ENCODE peak calls at places on chromosomes 2 and 18, in seven cellular contexts. One of them, this sample, is unnamed.

GRCh38 chr2:8545676-8546318 is 136.1 kb upstream of the ID2 start:
- DNase-seq in GM23338: no peak
- DNase-seq in adrenal gland: no peak
- DNase-seq in lower lobe of right lung: no peak
- DNase-seq in prostate gland: no peak
- DNase-seq in bronchial epithelial cell: no peak
- DNase-seq in neural progenitor cell: no peak
- DNase-seq in this sample: no peak

GRCh38 chr2:28622101-28622499 is 126.2 kb downstream of the PLB1 start:
- DNase-seq in prostate gland: no peak
- DNase-seq in neural progenitor cell: no peak
- DNase-seq in bronchial epithelial cell: no peak
- DNase-seq in adrenal gland: no peak
- DNase-seq in lower lobe of right lung: no peak
- DNase-seq in GM23338: no peak
- DNase-seq in this sample: no peak

GRCh38 chr2:62343636-62344349 is 147.9 kb downstream of the B3GNT2 start:
- DNase-seq in lower lobe of right lung: no peak
- DNase-seq in bronchial epithelial cell: peak; percentile 17
- DNase-seq in GM23338: no peak
- DNase-seq in adrenal gland: no peak
- DNase-seq in prostate gland: no peak
- DNase-seq in neural progenitor cell: no peak
- DNase-seq in this sample: no peak

GRCh38 chr2:36450466-36451196 is 95.1 kb downstream of the CRIM1 start:
- DNase-seq in GM23338: no peak
- DNase-seq in neural progenitor cell: no peak
- DNase-seq in prostate gland: no peak
- DNase-seq in lower lobe of right lung: no peak
- DNase-seq in adrenal gland: no peak
- DNase-seq in bronchial epithelial cell: peak; percentile 60
- DNase-seq in this sample: no peak

GRCh38 chr2:46999857-47000678 is 84.5 kb upstream of the MCFD2 start:
- DNase-seq in bronchial epithelial cell: no peak
- DNase-seq in neural progenitor cell: no peak
- DNase-seq in GM23338: no peak
- DNase-seq in lower lobe of right lung: no peak
- DNase-seq in prostate gland: no peak
- DNase-seq in adrenal gland: peak; percentile 56
- DNase-seq in this sample: no peak

GRCh38 chr2:238130111-238130695 is 8.3 kb upstream of the KLHL30 start:
- DNase-seq in adrenal gland: no peak
- DNase-seq in GM23338: no peak
- DNase-seq in prostate gland: no peak
- DNase-seq in bronchial epithelial cell: no peak
- DNase-seq in lower lobe of right lung: peak; percentile 41
- DNase-seq in neural progenitor cell: no peak
- DNase-seq in this sample: no peak

GRCh38 chr2:694174-694573 is 17.0 kb upstream of the TMEM18 start:
- DNase-seq in prostate gland: no peak
- DNase-seq in bronchial epithelial cell: no peak
- DNase-seq in adrenal gland: no peak
- DNase-seq in GM23338: no peak
- DNase-seq in neural progenitor cell: no peak
- DNase-seq in lower lobe of right lung: no peak
- DNase-seq in this sample: no peak

GRCh38 chr2:7083580-7084509 is 166.6 kb downstream of the RNF144A start:
- DNase-seq in GM23338: peak; percentile 81
- DNase-seq in neural progenitor cell: peak; percentile 60
- DNase-seq in prostate gland: no peak
- DNase-seq in adrenal gland: no peak
- DNase-seq in bronchial epithelial cell: peak; percentile 12
- DNase-seq in lower lobe of right lung: no peak
- DNase-seq in this sample: peak; percentile 46

GRCh38 chr2:124566518-124566970 is 541.5 kb downstream of the CNTNAP5 start:
- DNase-seq in prostate gland: no peak
- DNase-seq in adrenal gland: no peak
- DNase-seq in GM23338: no peak
- DNase-seq in bronchial epithelial cell: no peak
- DNase-seq in lower lobe of right lung: no peak
- DNase-seq in neural progenitor cell: no peak
- DNase-seq in this sample: no peak

GRCh38 chr18:5997361-5997760 is 102.0 kb upstream of the TMEM200C start:
- DNase-seq in neural progenitor cell: no peak
- DNase-seq in lower lobe of right lung: no peak
- DNase-seq in adrenal gland: no peak
- DNase-seq in bronchial epithelial cell: no peak
- DNase-seq in prostate gland: no peak
- DNase-seq in GM23338: peak; percentile 14
- DNase-seq in this sample: no peak

GRCh38 chr2:232420463-232421188 is 14.0 kb downstream of the ALPG start:
- DNase-seq in GM23338: peak; percentile 77
- DNase-seq in adrenal gland: peak; percentile 14
- DNase-seq in neural progenitor cell: peak; percentile 85
- DNase-seq in lower lobe of right lung: peak; percentile 58
- DNase-seq in bronchial epithelial cell: peak; percentile 3
- DNase-seq in prostate gland: peak; percentile 43
- DNase-seq in this sample: no peak

GRCh38 chr18:62942578-62942977 is 227.2 kb downstream of the PHLPP1 start:
- DNase-seq in adrenal gland: no peak
- DNase-seq in lower lobe of right lung: no peak
- DNase-seq in neural progenitor cell: no peak
- DNase-seq in bronchial epithelial cell: peak; percentile 93
- DNase-seq in GM23338: no peak
- DNase-seq in prostate gland: no peak
- DNase-seq in this sample: no peak

GRCh38 chr18:56052202-56052601 is 464.2 kb upstream of the TCF4 start:
- DNase-seq in lower lobe of right lung: no peak
- DNase-seq in neural progenitor cell: no peak
- DNase-seq in prostate gland: no peak
- DNase-seq in adrenal gland: no peak
- DNase-seq in bronchial epithelial cell: no peak
- DNase-seq in GM23338: no peak
- DNase-seq in this sample: no peak

GRCh38 chr2:68423966-68424650 is 43.0 kb downstream of the FBXO48 start:
- DNase-seq in adrenal gland: no peak
- DNase-seq in prostate gland: no peak
- DNase-seq in neural progenitor cell: no peak
- DNase-seq in GM23338: no peak
- DNase-seq in bronchial epithelial cell: peak; percentile 15
- DNase-seq in lower lobe of right lung: no peak
- DNase-seq in this sample: no peak

GRCh38 chr2:144553379-144553778 is 33.5 kb upstream of the ZEB2 start:
- DNase-seq in GM23338: no peak
- DNase-seq in prostate gland: no peak
- DNase-seq in lower lobe of right lung: no peak
- DNase-seq in neural progenitor cell: no peak
- DNase-seq in adrenal gland: no peak
- DNase-seq in bronchial epithelial cell: peak; percentile 97
- DNase-seq in this sample: no peak

GRCh38 chr2:127423476-127423840 is 5.2 kb downstream of the PROC start:
- DNase-seq in adrenal gland: no peak
- DNase-seq in lower lobe of right lung: no peak
- DNase-seq in GM23338: peak; percentile 53
- DNase-seq in bronchial epithelial cell: peak; percentile 51
- DNase-seq in neural progenitor cell: no peak
- DNase-seq in prostate gland: no peak
- DNase-seq in this sample: peak; percentile 81

GRCh38 chr2:149021271-149021719 is 17.2 kb upstream of the LYPD6B start:
- DNase-seq in prostate gland: no peak
- DNase-seq in adrenal gland: no peak
- DNase-seq in neural progenitor cell: no peak
- DNase-seq in bronchial epithelial cell: no peak
- DNase-seq in lower lobe of right lung: no peak
- DNase-seq in GM23338: no peak
- DNase-seq in this sample: no peak

GRCh38 chr2:10279472-10279870 is 23.2 kb upstream of the HPCAL1 start:
- DNase-seq in bronchial epithelial cell: no peak
- DNase-seq in neural progenitor cell: no peak
- DNase-seq in lower lobe of right lung: no peak
- DNase-seq in GM23338: no peak
- DNase-seq in adrenal gland: no peak
- DNase-seq in prostate gland: no peak
- DNase-seq in this sample: peak; percentile 27

GRCh38 chr2:172555522-172556283 is at the start of gene PDK1:
- DNase-seq in adrenal gland: peak; percentile 95
- DNase-seq in bronchial epithelial cell: peak; percentile 74
- DNase-seq in lower lobe of right lung: peak; percentile 93
- DNase-seq in GM23338: peak; percentile 88
- DNase-seq in neural progenitor cell: peak; percentile 93
- DNase-seq in prostate gland: peak; percentile 91
- DNase-seq in this sample: peak; percentile 98

GRCh38 chr2:172555272-172555521 is 693 bp upstream of the PDK1 start:
- DNase-seq in prostate gland: no peak
- DNase-seq in neural progenitor cell: no peak
- DNase-seq in adrenal gland: no peak
- DNase-seq in GM23338: no peak
- DNase-seq in bronchial epithelial cell: no peak
- DNase-seq in lower lobe of right lung: no peak
- DNase-seq in this sample: no peak

GRCh38 chr2:172552547-172553291 is 3.2 kb upstream of the PDK1 start:
- DNase-seq in GM23338: no peak
- DNase-seq in lower lobe of right lung: no peak
- DNase-seq in prostate gland: no peak
- DNase-seq in neural progenitor cell: no peak
- DNase-seq in bronchial epithelial cell: peak; percentile 71
- DNase-seq in adrenal gland: no peak
- DNase-seq in this sample: no peak

GRCh38 chr2:172556284-172557033 is 569 bp downstream of the PDK1 start:
- DNase-seq in bronchial epithelial cell: peak; percentile 62
- DNase-seq in prostate gland: peak; percentile 45
- DNase-seq in adrenal gland: peak; percentile 59
- DNase-seq in neural progenitor cell: peak; percentile 82
- DNase-seq in GM23338: peak; percentile 94
- DNase-seq in lower lobe of right lung: peak; percentile 82
- DNase-seq in this sample: peak; percentile 89

DNA sequence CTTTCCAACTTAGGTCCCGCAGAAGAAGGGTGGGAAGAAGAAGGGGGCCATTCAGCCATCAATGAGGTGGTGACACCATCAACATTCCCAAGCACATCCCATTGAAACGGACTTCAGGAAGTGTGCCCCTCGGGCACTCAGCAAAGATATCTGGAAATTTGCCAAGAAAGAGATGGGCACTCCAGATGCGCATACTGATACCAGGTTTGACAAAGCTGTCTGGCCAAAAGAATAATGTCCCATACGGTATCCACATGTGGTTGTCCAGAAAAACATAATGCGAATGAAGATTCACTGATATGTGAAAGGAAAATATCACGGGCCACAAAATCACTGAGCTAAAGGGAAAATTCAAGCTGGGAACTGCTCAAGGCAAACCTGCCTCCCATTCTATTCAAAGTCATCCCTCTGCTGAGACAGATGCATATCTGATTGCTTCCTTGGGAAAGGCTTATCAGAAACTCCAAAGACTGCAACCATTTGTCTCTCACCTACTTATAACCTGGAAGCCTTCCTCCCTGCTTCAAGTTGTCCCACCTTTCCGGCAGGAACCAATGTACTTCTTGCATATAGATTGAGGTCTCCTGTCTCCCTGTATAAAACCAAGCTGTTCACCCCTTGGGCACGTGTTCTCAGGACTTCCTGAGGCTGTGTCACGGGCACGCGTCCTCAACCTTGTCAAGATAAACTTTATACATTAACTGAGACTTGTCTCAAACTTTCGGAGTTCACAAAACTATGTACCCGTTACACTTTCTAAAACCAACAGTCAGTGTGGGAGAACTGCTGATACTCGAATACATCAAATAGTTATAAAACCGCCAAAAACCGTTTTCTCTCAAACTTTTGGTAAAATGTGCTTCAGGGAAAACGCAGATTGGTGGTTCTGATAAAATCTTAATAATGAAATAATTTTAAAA is 1.3 kb upstream of the PDK1 start:
- DNase-seq in bronchial epithelial cell: peak; percentile 25
- DNase-seq in GM23338: no peak
- DNase-seq in adrenal gland: peak; percentile 43
- DNase-seq in lower lobe of right lung: no peak
- DNase-seq in neural progenitor cell: no peak
- DNase-seq in prostate gland: no peak
- DNase-seq in this sample: no peak
- H3K4me3 ChIP-seq in bronchial epithelial cell: peak overlapping the region; percentile 86
- H3K4me3 ChIP-seq in GM23338: peak overlapping the region; percentile 82
- H3K4me3 ChIP-seq in adrenal gland: peak overlapping the region; percentile 92
- H3K4me3 ChIP-seq in lower lobe of right lung: peak overlapping the region; percentile 87
- H3K4me3 ChIP-seq in neural progenitor cell: peak overlapping the region; percentile 69
- H3K4me3 ChIP-seq in prostate gland: peak overlapping the region; percentile 71
- H3K4me3 ChIP-seq in this sample: peak overlapping the region; percentile 90

GRCh38 chr2:181900007-181900651 is 8.6 kb downstream of the ITPRID2 start:
- DNase-seq in adrenal gland: no peak
- DNase-seq in prostate gland: no peak
- DNase-seq in lower lobe of right lung: no peak
- DNase-seq in GM23338: no peak
- DNase-seq in neural progenitor cell: no peak
- DNase-seq in bronchial epithelial cell: no peak
- DNase-seq in this sample: no peak

GRCh38 chr2:181902625-181903024 is 11.1 kb downstream of the ITPRID2 start:
- DNase-seq in GM23338: no peak
- DNase-seq in adrenal gland: no peak
- DNase-seq in neural progenitor cell: no peak
- DNase-seq in lower lobe of right lung: no peak
- DNase-seq in bronchial epithelial cell: no peak
- DNase-seq in prostate gland: no peak
- DNase-seq in this sample: no peak

GRCh38 chr2:181907005-181907549 is 15.5 kb downstream of the ITPRID2 start:
- DNase-seq in adrenal gland: no peak
- DNase-seq in GM23338: no peak
- DNase-seq in lower lobe of right lung: no peak
- DNase-seq in neural progenitor cell: no peak
- DNase-seq in bronchial epithelial cell: no peak
- DNase-seq in prostate gland: no peak
- DNase-seq in this sample: no peak

GRCh38 chr2:181907635-181908034 is 16.1 kb downstream of the ITPRID2 start:
- DNase-seq in adrenal gland: no peak
- DNase-seq in bronchial epithelial cell: no peak
- DNase-seq in GM23338: no peak
- DNase-seq in prostate gland: no peak
- DNase-seq in lower lobe of right lung: no peak
- DNase-seq in neural progenitor cell: no peak
- DNase-seq in this sample: no peak

GRCh38 chr2:181904022-181904632 is 12.6 kb downstream of the ITPRID2 start:
- DNase-seq in adrenal gland: no peak
- DNase-seq in GM23338: peak; percentile 62
- DNase-seq in neural progenitor cell: peak; percentile 21
- DNase-seq in bronchial epithelial cell: peak; percentile 47
- DNase-seq in prostate gland: no peak
- DNase-seq in lower lobe of right lung: no peak
- DNase-seq in this sample: peak; percentile 11
- H3K36me3 ChIP-seq in adrenal gland: no peaks in the 10 kb centered on the region
- H3K36me3 ChIP-seq in GM23338: no peaks in the 10 kb centered on the region
- H3K36me3 ChIP-seq in neural progenitor cell: peaks cover 4% of the 10 kb centered on the region
- H3K36me3 ChIP-seq in bronchial epithelial cell: peaks cover 4% of the 10 kb centered on the region
- H3K36me3 ChIP-seq in prostate gland: no peaks in the 10 kb centered on the region
- H3K36me3 ChIP-seq in lower lobe of right lung: peaks cover 64% of the 10 kb centered on the region
- H3K36me3 ChIP-seq in this sample: peaks cover 2% of the 10 kb centered on the region

GRCh38 chr2:173432049-173432754 is 77.5 kb downstream of the CDCA7 start:
- DNase-seq in bronchial epithelial cell: peak; percentile 72
- DNase-seq in prostate gland: no peak
- DNase-seq in adrenal gland: no peak
- DNase-seq in GM23338: no peak
- DNase-seq in neural progenitor cell: no peak
- DNase-seq in lower lobe of right lung: no peak
- DNase-seq in this sample: no peak
- H3K27me3 ChIP-seq in bronchial epithelial cell: no peaks in the 10 kb centered on the region
- H3K27me3 ChIP-seq in prostate gland: no peaks in the 10 kb centered on the region
- H3K27me3 ChIP-seq in adrenal gland: no peaks in the 10 kb centered on the region
- H3K27me3 ChIP-seq in GM23338: no peaks in the 10 kb centered on the region
- H3K27me3 ChIP-seq in neural progenitor cell: no peaks in the 10 kb centered on the region
- H3K27me3 ChIP-seq in lower lobe of right lung: no peaks in the 10 kb centered on the region
- H3K27me3 ChIP-seq in this sample: no peaks in the 10 kb centered on the region

GRCh38 chr2:191151315-191151698 is 513 bp upstream of the STAT4 start:
- DNase-seq in bronchial epithelial cell: no peak
- DNase-seq in prostate gland: no peak
- DNase-seq in adrenal gland: no peak
- DNase-seq in lower lobe of right lung: no peak
- DNase-seq in neural progenitor cell: no peak
- DNase-seq in GM23338: no peak
- DNase-seq in this sample: no peak
- H3K4me3 ChIP-seq in bronchial epithelial cell: peak overlapping the region; percentile 45
- H3K4me3 ChIP-seq in prostate gland: peak overlapping the region; percentile 28
- H3K4me3 ChIP-seq in adrenal gland: no peak overlapping the region
- H3K4me3 ChIP-seq in lower lobe of right lung: peak overlapping the region; percentile 68
- H3K4me3 ChIP-seq in neural progenitor cell: peak overlapping the region; percentile 47
- H3K4me3 ChIP-seq in GM23338: peak overlapping the region; percentile 79
- H3K4me3 ChIP-seq in this sample: peak overlapping the region; percentile 49